ENCODE peak calls at places on chromosome 19, in nine cellular contexts. U is AG10803, X is PC-3, D is ovary, Q is adipocyte, Y is Karpas-422, P is neuronal stem cell, B is Peyer's patch, H is OCI-LY7. G is an unnamed sample.

GRCh38 chr19:51599084-51599483 is 28.0 kb downstream of the ZNF175 start:
- DNase-seq in Q (no peak), B (peak; percentile 61), H (no peak), P (no peak), Y (peak; percentile 52), U (no peak), D (no peak), X (no peak), G (no peak)

GRCh38 chr19:38734176-38734425 is 10.2 kb downstream of the CAPN12 start:
- DNase-seq in U (no peak), Q (no peak), D (no peak), Y (no peak), X (no peak), B (no peak), P (no peak), H (no peak), G (no peak)

GRCh38 chr19:1062387-1063029 is 4.5 kb upstream of the ARHGAP45 start:
- DNase-seq in Y (no peak), D (no peak), U (no peak), H (peak; percentile 71), P (no peak), B (no peak), X (no peak), Q (no peak), G (no peak)

GRCh38 chr19:1113986-1114483 is 10.2 kb downstream of the GPX4 start:
- DNase-seq in P (no peak), U (no peak), Q (no peak), X (no peak), D (no peak), B (no peak), H (no peak), Y (no peak), G (no peak)

GRCh38 chr19:43306097-43306496 is 36.8 kb upstream of the PSG9 start:
- DNase-seq in Q (peak; percentile 1), B (no peak), H (no peak), P (no peak), Y (no peak), X (peak; percentile 78), D (no peak), U (peak; percentile 30), G (peak; percentile 22)

GRCh38 chr19:1248454-1249297 is at the start of gene MIDN:
- DNase-seq in H (peak; percentile 82), Q (peak; percentile 92), X (peak; percentile 78), P (no peak), U (peak; percentile 91), D (peak; percentile 96), B (peak; percentile 90), Y (peak; percentile 92), G (peak; percentile 57)

GRCh38 chr19:29978139-29978538 is 36.1 kb downstream of the URI1 start:
- DNase-seq in Q (no peak), U (no peak), X (no peak), Y (no peak), D (no peak), P (no peak), H (no peak), B (no peak), G (no peak)

GRCh38 chr19:3708207-3708931 is at the start of gene TJP3:
- DNase-seq in D (no peak), X (peak; percentile 66), Q (peak; percentile 34), Y (no peak), P (no peak), U (no peak), B (peak; percentile 87), H (no peak), G (peak; percentile 30)

GRCh38 chr19:1373534-1374249 is 10.0 kb upstream of the NDUFS7 start:
- DNase-seq in Y (no peak), B (no peak), Q (no peak), U (no peak), D (peak; percentile 95), P (no peak), H (no peak), X (no peak), G (no peak)

GRCh38 chr19:33219261-33219812 is 6.3 kb downstream of the SLC7A10 start:
- DNase-seq in H (no peak), Q (no peak), U (no peak), B (no peak), P (no peak), Y (no peak), D (no peak), X (no peak), G (no peak)

GRCh38 chr19:6580313-6580712 is 10.6 kb downstream of the CD70 start:
- DNase-seq in B (no peak), U (peak; percentile 51), Q (no peak), X (peak; percentile 91), D (no peak), H (no peak), Y (no peak), P (no peak), G (peak; percentile 77)

GRCh38 chr19:5090780-5091575 is 122.1 kb downstream of the KDM4B start:
- DNase-seq in Q (peak; percentile 46), P (peak; percentile 24), B (no peak), X (no peak), H (no peak), Y (no peak), D (peak; percentile 79), U (peak; percentile 73), G (no peak)

GRCh38 chr19:31364956-31365355 is 15.7 kb upstream of the TSHZ3 start:
- DNase-seq in B (no peak), U (no peak), D (no peak), Y (no peak), P (no peak), Q (no peak), X (no peak), H (no peak), G (no peak)

GRCh38 chr19:29671393-29672076 is 6.3 kb downstream of the PLEKHF1 start:
- DNase-seq in H (peak; percentile 34), P (no peak), X (peak; percentile 60), D (no peak), Q (no peak), B (peak; percentile 94), U (no peak), Y (peak; percentile 74), G (peak; percentile 76)

GRCh38 chr19:49469828-49470614 is 4.0 kb upstream of the FLT3LG start:
- DNase-seq in U (no peak), H (peak; percentile 72), B (peak; percentile 92), P (no peak), D (no peak), Y (peak; percentile 86), X (no peak), Q (no peak), G (no peak)

GRCh38 chr19:883661-884211 is 9.3 kb downstream of the MED16 start:
- DNase-seq in Q (no peak), Y (no peak), P (no peak), H (no peak), U (no peak), X (peak; percentile 91), B (no peak), D (no peak), G (peak; percentile 72)

GRCh38 chr19:55086730-55087541 is 11.3 kb downstream of the EPS8L1 start:
- DNase-seq in U (peak; percentile 87), X (no peak), Y (no peak), Q (peak; percentile 94), P (peak; percentile 99), H (no peak), B (peak; percentile 92), D (peak; percentile 95), G (peak; percentile 86)

GRCh38 chr19:55084416-55084815 is 8.7 kb downstream of the EPS8L1 start:
- DNase-seq in X (no peak), Y (no peak), U (no peak), D (no peak), P (no peak), Q (no peak), H (no peak), B (no peak), G (no peak)

GRCh38 chr19:55087542-55087935 is 11.9 kb downstream of the EPS8L1 start:
- DNase-seq in Y (no peak), U (peak; percentile 26), X (no peak), P (no peak), D (no peak), H (no peak), Q (no peak), B (no peak), G (no peak)

GRCh38 chr19:55088021-55088451 is 12.4 kb downstream of the EPS8L1 start:
- DNase-seq in X (no peak), B (no peak), Q (no peak), P (no peak), U (no peak), Y (no peak), H (no peak), D (no peak), G (no peak)

GRCh38 chr19:55085923-55086715 is 10.4 kb downstream of the EPS8L1 start:
- DNase-seq in Y (no peak), U (no peak), X (no peak), B (no peak), H (no peak), Q (no peak), D (no peak), P (no peak), G (no peak)
- H3K4me3 ChIP-seq in Y (no peak overlapping the region), U (no peak overlapping the region), X (no peak overlapping the region), B (peak overlapping the region; percentile 37), H (no peak overlapping the region), Q (peak overlapping the region; percentile 77), D (peak overlapping the region; percentile 29), P (peak overlapping the region; percentile 60), G (no peak overlapping the region)

GRCh38 chr19:16361254-16361653 is 36.6 kb downstream of the KLF2 start:
- DNase-seq in Q (no peak), D (no peak), Y (no peak), P (no peak), B (no peak), H (no peak), U (peak; percentile 33), X (no peak), G (no peak)
- H3K4me3 ChIP-seq in Q (peak overlapping the region; percentile 47), D (no peak overlapping the region), Y (no peak overlapping the region), P (no peak overlapping the region), B (no peak overlapping the region), H (no peak overlapping the region), U (peak overlapping the region; percentile 15), X (no peak overlapping the region), G (no peak overlapping the region)

GRCh38 chr19:47615230-47615629 is 6.3 kb downstream of the BICRA start:
- DNase-seq in D (no peak), H (no peak), P (no peak), Q (no peak), B (no peak), Y (no peak), U (no peak), X (no peak), G (no peak)
- H3K4me3 ChIP-seq in D (no peak overlapping the region), H (no peak overlapping the region), P (no peak overlapping the region), Q (no peak overlapping the region), B (no peak overlapping the region), Y (no peak overlapping the region), U (no peak overlapping the region), X (no peak overlapping the region), G (no peak overlapping the region)

GRCh38 chr19:53871448-53871847 is 3.8 kb downstream of the MYADM start:
- DNase-seq in U (no peak), Q (no peak), X (no peak), B (no peak), H (no peak), P (no peak), Y (no peak), D (no peak), G (no peak)
- H3K4me3 ChIP-seq in U (no peak overlapping the region), Q (no peak overlapping the region), X (no peak overlapping the region), B (no peak overlapping the region), H (no peak overlapping the region), P (no peak overlapping the region), Y (no peak overlapping the region), D (no peak overlapping the region), G (no peak overlapping the region)